ENCODE peak calls at places on chromosome 20, in seven cellular contexts. O, D, H, C, A, M and Q are unnamed samples.

GRCh38 chr20:36645998-36646397 is at the start of gene SLA2:
- DNase-seq in O (peak), D (no peak), H (no peak), C (no peak), A (no peak), M (peak), Q (no peak)

GRCh38 chr20:34410331-34410730 is 47.3 kb downstream of the ITCH start:
- DNase-seq in O (no peak), D (no peak), H (no peak), C (no peak), A (no peak), M (no peak), Q (no peak)

GRCh38 chr20:34542439-34542838 is 16.1 kb upstream of the MAP1LC3A start:
- DNase-seq in O (no peak), D (no peak), H (no peak), C (no peak), A (no peak), M (no peak), Q (no peak)

GRCh38 chr20:62734881-62735280 is 26.2 kb downstream of the NTSR1 start:
- DNase-seq in O (no peak), D (no peak), H (peak), C (no peak), A (peak), M (peak), Q (no peak)

GRCh38 chr20:60063739-60064138 is 105.5 kb downstream of the CDH26 start:
- DNase-seq in O (no peak), D (no peak), H (no peak), C (no peak), A (no peak), M (no peak), Q (no peak)

GRCh38 chr20:4795394-4795793 is 73.7 kb downstream of the PRND start:
- DNase-seq in O (no peak), D (no peak), H (no peak), C (no peak), A (no peak), M (no peak), Q (no peak)

GRCh38 chr20:37283530-37284195 is 5.8 kb upstream of the MANBAL start:
- DNase-seq in O (no peak), D (no peak), H (no peak), C (no peak), A (no peak), M (no peak), Q (no peak)

GRCh38 chr20:47071646-47072185 is 177.1 kb downstream of the EYA2 start:
- DNase-seq in O (no peak), D (no peak), H (no peak), C (no peak), A (no peak), M (no peak), Q (no peak)

GRCh38 chr20:49825521-49826033 is 12.9 kb downstream of the SLC9A8 start:
- DNase-seq in O (no peak), D (no peak), H (no peak), C (no peak), A (no peak), M (peak), Q (no peak)

GRCh38 chr20:18650224-18650623 is 62.4 kb downstream of the DTD1 start:
- DNase-seq in O (no peak), D (no peak), H (no peak), C (no peak), A (no peak), M (no peak), Q (no peak)

GRCh38 chr20:23452776-23453175 is at the start of gene CST11:
- DNase-seq in O (no peak), D (no peak), H (no peak), C (no peak), A (no peak), M (no peak), Q (no peak)

GRCh38 chr20:8963330-8963729 is 105.6 kb upstream of the PLCB4 start:
- DNase-seq in O (no peak), D (no peak), H (no peak), C (no peak), A (no peak), M (no peak), Q (no peak)

GRCh38 chr20:3658019-3658707 is 5.0 kb downstream of the GFRA4 start:
- DNase-seq in O (no peak), D (no peak), H (no peak), C (no peak), A (no peak), M (no peak), Q (no peak)

GRCh38 chr20:5161536-5162164 is 34.8 kb downstream of the CDS2 start:
- DNase-seq in O (no peak), D (no peak), H (no peak), C (no peak), A (no peak), M (no peak), Q (no peak)

GRCh38 chr20:33472868-33473267 is 17.0 kb upstream of the CBFA2T2 start:
- DNase-seq in O (no peak), D (no peak), H (no peak), C (no peak), A (no peak), M (no peak), Q (no peak)

GRCh38 chr20:46994341-46994740 is 99.7 kb downstream of the EYA2 start:
- DNase-seq in O (no peak), D (no peak), H (no peak), C (no peak), A (no peak), M (no peak), Q (no peak)

GRCh38 chr20:58550661-58551060 is 35.5 kb upstream of the APCDD1L start:
- DNase-seq in O (no peak), D (peak), H (peak), C (no peak), A (no peak), M (no peak), Q (peak)

GRCh38 chr20:38523697-38524096 is 51.1 kb downstream of the RALGAPB start:
- DNase-seq in O (no peak), D (no peak), H (no peak), C (no peak), A (no peak), M (no peak), Q (no peak)

GRCh38 chr20:64133951-64134407 is 26.6 kb upstream of the NPBWR2 start:
- DNase-seq in O (no peak), D (no peak), H (no peak), C (no peak), A (no peak), M (peak), Q (no peak)

GRCh38 chr20:34871966-34872603 is 571 bp downstream of the GGT7 start:
- DNase-seq in O (no peak), D (no peak), H (no peak), C (no peak), A (no peak), M (no peak), Q (no peak)

GRCh38 chr20:64142546-64142945 is 21.7 kb upstream of the MYT1 start:
- DNase-seq in O (no peak), D (no peak), H (no peak), C (no peak), A (no peak), M (peak), Q (no peak)

GRCh38 chr20:53773792-53774371 is 180.2 kb upstream of the ZNF217 start:
- DNase-seq in O (no peak), D (no peak), H (no peak), C (no peak), A (no peak), M (no peak), Q (no peak)

GRCh38 chr20:63254536-63255384 is 497 bp upstream of the NKAIN4 start:
- DNase-seq in O (no peak), D (no peak), H (no peak), C (peak), A (no peak), M (no peak), Q (no peak)

GRCh38 chr20:35312348-35312747 is 20.1 kb upstream of the FAM83C start:
- DNase-seq in O (no peak), D (no peak), H (no peak), C (no peak), A (no peak), M (no peak), Q (no peak)

GRCh38 chr20:43448748-43449535 is 8.8 kb upstream of the SRSF6 start:
- DNase-seq in O (peak), D (no peak), H (no peak), C (peak), A (no peak), M (no peak), Q (no peak)

GRCh38 chr20:17538517-17539170 is 7.5 kb upstream of the BFSP1 start:
- DNase-seq in O (no peak), D (no peak), H (no peak), C (no peak), A (no peak), M (no peak), Q (no peak)

GRCh38 chr20:14470231-14470894 is 133.0 kb upstream of the FLRT3 start:
- DNase-seq in O (no peak), D (no peak), H (no peak), C (no peak), A (no peak), M (no peak), Q (no peak)

GRCh38 chr20:59948828-59949720 is 8.9 kb downstream of the FAM217B start:
- DNase-seq in O (no peak), D (no peak), H (no peak), C (no peak), A (no peak), M (no peak), Q (no peak)

GRCh38 chr20:49510562-49511117 is 28.2 kb upstream of the KCNB1 start:
- DNase-seq in O (no peak), D (peak), H (peak), C (no peak), A (peak), M (peak), Q (no peak)

GRCh38 chr20:5844063-5844681 is 94.0 kb downstream of the SHLD1 start:
- DNase-seq in O (no peak), D (no peak), H (no peak), C (no peak), A (no peak), M (no peak), Q (no peak)

GRCh38 chr20:31257364-31257763 is at the start of gene DEFB115:
- DNase-seq in O (no peak), D (no peak), H (no peak), C (no peak), A (no peak), M (no peak), Q (no peak)

GRCh38 chr20:45788351-45788750 is 3.3 kb downstream of the WFDC3 start:
- DNase-seq in O (no peak), D (no peak), H (no peak), C (no peak), A (no peak), M (no peak), Q (no peak)

GRCh38 chr20:31606928-31607639 is 2.0 kb downstream of the ID1 start:
- DNase-seq in O (no peak), D (no peak), H (no peak), C (peak), A (no peak), M (peak), Q (no peak)

GRCh38 chr20:44097521-44098255 is 89.3 kb downstream of the JPH2 start:
- DNase-seq in O (no peak), D (no peak), H (no peak), C (no peak), A (no peak), M (no peak), Q (no peak)

GRCh38 chr20:3246682-3247081 is 7.7 kb upstream of the SLC4A11 start:
- DNase-seq in O (no peak), D (no peak), H (no peak), C (no peak), A (no peak), M (no peak), Q (no peak)

GRCh38 chr20:38624084-38624483 is 22.5 kb downstream of the ARHGAP40 start:
- DNase-seq in O (no peak), D (no peak), H (no peak), C (no peak), A (no peak), M (no peak), Q (no peak)

GRCh38 chr20:31489152-31489551 is 14.1 kb downstream of the REM1 start:
- DNase-seq in O (no peak), D (no peak), H (no peak), C (no peak), A (no peak), M (no peak), Q (no peak)